ENCODE peak calls at places on chromosomes 2 and 18, in ten cellular contexts. Q is iPS-NIHi11; Z is CD8-positive, alpha-beta memory T cell; J is left colon; D is activated CD8-positive, alpha-beta memory T cell treated with anti-CD3 and anti-CD28 coated beads, Interleukin-2, amount 50 U/mL, for 4 hours; W is AG08395; H is stimulated activated CD4-positive, alpha-beta T cell treated with anti-CD3 and anti-CD28 coated beads, TNF-alpha, amount 100 ng/mL, for 1 hour; P is fibroblast of the aortic adventitia; C is NCI-H1092; X is mesothelial cell of epicardium. A is an unnamed sample.

GRCh38 chr2:44705356-44705755 is 236.1 kb upstream of the SIX3 start:
- DNase-seq in Q (no peak), Z (no peak), J (no peak), D (no peak), W (no peak), H (no peak), P (no peak), C (peak; percentile 25), X (no peak), A (no peak)

GRCh38 chr2:118179445-118179844 is 91.2 kb downstream of the INSIG2 start:
- DNase-seq in Q (no peak), Z (no peak), J (no peak), D (no peak), W (no peak), H (no peak), P (no peak), C (no peak), X (no peak), A (no peak)

GRCh38 chr2:183752571-183752970 is 628.3 kb downstream of the NUP35 start:
- DNase-seq in Q (no peak), Z (no peak), J (no peak), D (no peak), W (no peak), H (no peak), P (no peak), C (no peak), X (no peak), A (no peak)

GRCh38 chr2:177460973-177461585 is 68.5 kb downstream of the AGPS start:
- DNase-seq in Q (no peak), Z (no peak), J (no peak), D (no peak), W (no peak), H (no peak), P (no peak), C (no peak), X (no peak), A (peak; percentile 24)

GRCh38 chr2:64848363-64848762 is 140.8 kb upstream of the SLC1A4 start:
- DNase-seq in Q (no peak), Z (no peak), J (no peak), D (no peak), W (no peak), H (no peak), P (no peak), C (no peak), X (no peak), A (no peak)

GRCh38 chr18:45106331-45106774 is 425.7 kb downstream of the SETBP1 start:
- DNase-seq in Q (no peak), Z (no peak), J (peak; percentile 7), D (no peak), W (peak; percentile 69), H (no peak), P (peak; percentile 56), C (no peak), X (no peak), A (no peak)

GRCh38 chr2:179883407-179883806 is 22.0 kb upstream of the ZNF385B start:
- DNase-seq in Q (no peak), Z (no peak), J (no peak), D (no peak), W (no peak), H (no peak), P (no peak), C (no peak), X (no peak), A (no peak)

GRCh38 chr18:58599106-58599505 is 29.8 kb downstream of the ALPK2 start:
- DNase-seq in Q (no peak), Z (no peak), J (no peak), D (no peak), W (no peak), H (no peak), P (no peak), C (no peak), X (no peak), A (no peak)

GRCh38 chr18:62839874-62840713 is 124.8 kb downstream of the PHLPP1 start:
- DNase-seq in Q (no peak), Z (no peak), J (no peak), D (no peak), W (peak; percentile 7), H (no peak), P (peak; percentile 61), C (no peak), X (no peak), A (no peak)